ENCODE peak calls at places on chromosome 1, in eight cellular contexts. One of them, this sample, is unnamed.

GRCh38 chr1:1440941-1441888 is 5.7 kb downstream of the VWA1 start:
- DNase-seq in breast epithelium: peak
- DNase-seq in NCI-H82: peak
- DNase-seq in effector memory CD4-positive, alpha-beta T cell: peak
- DNase-seq in endothelial cell: peak
- DNase-seq in A172: no peak
- DNase-seq in CD8-positive, alpha-beta memory T cell: peak
- DNase-seq in thyroid gland: peak
- DNase-seq in this sample: no peak

GRCh38 chr1:48683878-48684277 is 92.8 kb downstream of the BEND5 start:
- DNase-seq in effector memory CD4-positive, alpha-beta T cell: no peak
- DNase-seq in endothelial cell: no peak
- DNase-seq in thyroid gland: no peak
- DNase-seq in breast epithelium: no peak
- DNase-seq in A172: no peak
- DNase-seq in CD8-positive, alpha-beta memory T cell: no peak
- DNase-seq in NCI-H82: no peak
- DNase-seq in this sample: no peak

GRCh38 chr1:2386636-2387611 is 4.4 kb downstream of the MORN1 start:
- DNase-seq in NCI-H82: no peak
- DNase-seq in effector memory CD4-positive, alpha-beta T cell: no peak
- DNase-seq in endothelial cell: no peak
- DNase-seq in A172: no peak
- DNase-seq in thyroid gland: no peak
- DNase-seq in CD8-positive, alpha-beta memory T cell: no peak
- DNase-seq in breast epithelium: no peak
- DNase-seq in this sample: no peak

GRCh38 chr1:234781241-234782056 is 171.5 kb upstream of the IRF2BP2 start:
- DNase-seq in A172: no peak
- DNase-seq in NCI-H82: peak
- DNase-seq in breast epithelium: no peak
- DNase-seq in thyroid gland: no peak
- DNase-seq in effector memory CD4-positive, alpha-beta T cell: no peak
- DNase-seq in CD8-positive, alpha-beta memory T cell: no peak
- DNase-seq in endothelial cell: no peak
- DNase-seq in this sample: no peak

GRCh38 chr1:181669209-181669608 is 185.9 kb downstream of the CACNA1E start:
- DNase-seq in A172: no peak
- DNase-seq in endothelial cell: no peak
- DNase-seq in effector memory CD4-positive, alpha-beta T cell: no peak
- DNase-seq in breast epithelium: no peak
- DNase-seq in thyroid gland: no peak
- DNase-seq in NCI-H82: no peak
- DNase-seq in CD8-positive, alpha-beta memory T cell: no peak
- DNase-seq in this sample: no peak

GRCh38 chr1:230681599-230681998 is 32.3 kb downstream of the AGT start:
- DNase-seq in breast epithelium: no peak
- DNase-seq in A172: peak
- DNase-seq in endothelial cell: no peak
- DNase-seq in effector memory CD4-positive, alpha-beta T cell: no peak
- DNase-seq in NCI-H82: peak
- DNase-seq in CD8-positive, alpha-beta memory T cell: no peak
- DNase-seq in thyroid gland: peak
- DNase-seq in this sample: no peak

GRCh38 chr1:32948905-32949304 is 15.7 kb downstream of the RNF19B start:
- DNase-seq in breast epithelium: no peak
- DNase-seq in CD8-positive, alpha-beta memory T cell: no peak
- DNase-seq in A172: no peak
- DNase-seq in NCI-H82: no peak
- DNase-seq in effector memory CD4-positive, alpha-beta T cell: no peak
- DNase-seq in thyroid gland: no peak
- DNase-seq in endothelial cell: no peak
- DNase-seq in this sample: no peak

GRCh38 chr1:37945743-37946702 is 830 bp downstream of the INPP5B start:
- DNase-seq in endothelial cell: peak
- DNase-seq in breast epithelium: no peak
- DNase-seq in CD8-positive, alpha-beta memory T cell: no peak
- DNase-seq in effector memory CD4-positive, alpha-beta T cell: no peak
- DNase-seq in NCI-H82: no peak
- DNase-seq in A172: peak
- DNase-seq in thyroid gland: peak
- DNase-seq in this sample: peak

GRCh38 chr1:232393834-232394146 is 236.1 kb downstream of the SIPA1L2 start:
- DNase-seq in endothelial cell: no peak
- DNase-seq in CD8-positive, alpha-beta memory T cell: no peak
- DNase-seq in effector memory CD4-positive, alpha-beta T cell: no peak
- DNase-seq in breast epithelium: no peak
- DNase-seq in thyroid gland: no peak
- DNase-seq in NCI-H82: no peak
- DNase-seq in A172: no peak
- DNase-seq in this sample: no peak

GRCh38 chr1:11979453-11979817 is 809 bp upstream of the MFN2 start:
- DNase-seq in thyroid gland: peak
- DNase-seq in CD8-positive, alpha-beta memory T cell: no peak
- DNase-seq in endothelial cell: no peak
- DNase-seq in A172: no peak
- DNase-seq in effector memory CD4-positive, alpha-beta T cell: no peak
- DNase-seq in NCI-H82: no peak
- DNase-seq in breast epithelium: no peak
- DNase-seq in this sample: no peak

GRCh38 chr1:156430809-156431208 is 61.8 kb downstream of the RHBG start:
- DNase-seq in breast epithelium: no peak
- DNase-seq in thyroid gland: no peak
- DNase-seq in A172: no peak
- DNase-seq in NCI-H82: no peak
- DNase-seq in endothelial cell: no peak
- DNase-seq in effector memory CD4-positive, alpha-beta T cell: no peak
- DNase-seq in CD8-positive, alpha-beta memory T cell: no peak
- DNase-seq in this sample: no peak

GRCh38 chr1:225318706-225319575 is 108.9 kb downstream of the LBR start:
- DNase-seq in effector memory CD4-positive, alpha-beta T cell: no peak
- DNase-seq in A172: peak
- DNase-seq in thyroid gland: peak
- DNase-seq in CD8-positive, alpha-beta memory T cell: no peak
- DNase-seq in NCI-H82: peak
- DNase-seq in breast epithelium: no peak
- DNase-seq in endothelial cell: peak
- DNase-seq in this sample: no peak

GRCh38 chr1:100921110-100921706 is 25.3 kb downstream of the SLC30A7 start:
- DNase-seq in NCI-H82: peak
- DNase-seq in effector memory CD4-positive, alpha-beta T cell: no peak
- DNase-seq in endothelial cell: no peak
- DNase-seq in CD8-positive, alpha-beta memory T cell: peak
- DNase-seq in thyroid gland: no peak
- DNase-seq in breast epithelium: no peak
- DNase-seq in A172: peak
- DNase-seq in this sample: no peak

GRCh38 chr1:27992271-27992670 is 32.5 kb downstream of the XKR8 start:
- DNase-seq in endothelial cell: peak
- DNase-seq in thyroid gland: no peak
- DNase-seq in NCI-H82: no peak
- DNase-seq in CD8-positive, alpha-beta memory T cell: peak
- DNase-seq in effector memory CD4-positive, alpha-beta T cell: peak
- DNase-seq in breast epithelium: no peak
- DNase-seq in A172: no peak
- DNase-seq in this sample: peak

GRCh38 chr1:36349241-36349671 is 25.8 kb upstream of the EVA1B start:
- DNase-seq in breast epithelium: no peak
- DNase-seq in effector memory CD4-positive, alpha-beta T cell: no peak
- DNase-seq in thyroid gland: no peak
- DNase-seq in CD8-positive, alpha-beta memory T cell: no peak
- DNase-seq in NCI-H82: no peak
- DNase-seq in A172: peak
- DNase-seq in endothelial cell: no peak
- DNase-seq in this sample: no peak

GRCh38 chr1:47827032-47827585 is 170.1 kb downstream of the TRABD2B start:
- DNase-seq in CD8-positive, alpha-beta memory T cell: no peak
- DNase-seq in thyroid gland: no peak
- DNase-seq in NCI-H82: no peak
- DNase-seq in effector memory CD4-positive, alpha-beta T cell: no peak
- DNase-seq in breast epithelium: no peak
- DNase-seq in A172: no peak
- DNase-seq in endothelial cell: no peak
- DNase-seq in this sample: no peak

GRCh38 chr1:205442051-205442721 is 13.7 kb downstream of the BLACAT1 start:
- DNase-seq in effector memory CD4-positive, alpha-beta T cell: no peak
- DNase-seq in endothelial cell: no peak
- DNase-seq in NCI-H82: peak
- DNase-seq in CD8-positive, alpha-beta memory T cell: no peak
- DNase-seq in thyroid gland: peak
- DNase-seq in breast epithelium: no peak
- DNase-seq in A172: no peak
- DNase-seq in this sample: no peak

GRCh38 chr1:224541901-224542610 is 74.1 kb upstream of the CNIH3 start:
- DNase-seq in NCI-H82: no peak
- DNase-seq in breast epithelium: no peak
- DNase-seq in CD8-positive, alpha-beta memory T cell: no peak
- DNase-seq in endothelial cell: no peak
- DNase-seq in thyroid gland: no peak
- DNase-seq in A172: peak
- DNase-seq in effector memory CD4-positive, alpha-beta T cell: no peak
- DNase-seq in this sample: no peak

GRCh38 chr1:78491311-78492071 is 717 bp downstream of the PTGFR start:
- DNase-seq in effector memory CD4-positive, alpha-beta T cell: no peak
- DNase-seq in NCI-H82: peak
- DNase-seq in breast epithelium: no peak
- DNase-seq in A172: peak
- DNase-seq in thyroid gland: peak
- DNase-seq in endothelial cell: peak
- DNase-seq in CD8-positive, alpha-beta memory T cell: peak
- DNase-seq in this sample: no peak

GRCh38 chr1:98813738-98814309 is 152.3 kb downstream of the SNX7 start:
- DNase-seq in endothelial cell: no peak
- DNase-seq in thyroid gland: no peak
- DNase-seq in A172: no peak
- DNase-seq in breast epithelium: no peak
- DNase-seq in effector memory CD4-positive, alpha-beta T cell: no peak
- DNase-seq in CD8-positive, alpha-beta memory T cell: no peak
- DNase-seq in NCI-H82: no peak
- DNase-seq in this sample: no peak

GRCh38 chr1:101506541-101507164 is 269.8 kb downstream of the S1PR1 start:
- DNase-seq in NCI-H82: peak
- DNase-seq in CD8-positive, alpha-beta memory T cell: peak
- DNase-seq in A172: peak
- DNase-seq in effector memory CD4-positive, alpha-beta T cell: no peak
- DNase-seq in endothelial cell: peak
- DNase-seq in breast epithelium: no peak
- DNase-seq in thyroid gland: peak
- DNase-seq in this sample: peak

GRCh38 chr1:44664730-44665370 is 9.4 kb downstream of the TMEM53 start:
- DNase-seq in breast epithelium: no peak
- DNase-seq in endothelial cell: no peak
- DNase-seq in A172: no peak
- DNase-seq in effector memory CD4-positive, alpha-beta T cell: no peak
- DNase-seq in thyroid gland: no peak
- DNase-seq in CD8-positive, alpha-beta memory T cell: no peak
- DNase-seq in NCI-H82: no peak
- DNase-seq in this sample: no peak

This sample was measured in CMK.